ENCODE peak calls at places on chromosome 15, in nine cellular contexts. One of them, this sample, is unnamed.

GRCh38 chr15:62591842-62592838 is 427.1 kb upstream of the C2CD4B start:
- DNase-seq in foreskin fibroblast: peak; percentile 38
- DNase-seq in GM12864: no peak
- DNase-seq in K562: no peak
- DNase-seq in cardiac fibroblast: peak; percentile 38
- DNase-seq in psoas muscle: no peak
- DNase-seq in choroid plexus epithelial cell: peak; percentile 28
- DNase-seq in sigmoid colon: no peak
- DNase-seq in astrocyte of the cerebellum: no peak
- DNase-seq in this sample: no peak

GRCh38 chr15:68797157-68797556 is 23.5 kb downstream of the ANP32A start:
- DNase-seq in GM12864: peak; percentile 59
- DNase-seq in sigmoid colon: no peak
- DNase-seq in K562: no peak
- DNase-seq in foreskin fibroblast: peak; percentile 47
- DNase-seq in astrocyte of the cerebellum: no peak
- DNase-seq in psoas muscle: no peak
- DNase-seq in cardiac fibroblast: no peak
- DNase-seq in choroid plexus epithelial cell: no peak
- DNase-seq in this sample: no peak

GRCh38 chr15:77033417-77033728 is 37.5 kb downstream of the TSPAN3 start:
- DNase-seq in GM12864: no peak
- DNase-seq in sigmoid colon: peak; percentile 57
- DNase-seq in choroid plexus epithelial cell: no peak
- DNase-seq in cardiac fibroblast: no peak
- DNase-seq in psoas muscle: no peak
- DNase-seq in astrocyte of the cerebellum: no peak
- DNase-seq in K562: no peak
- DNase-seq in foreskin fibroblast: no peak
- DNase-seq in this sample: no peak

GRCh38 chr15:32887090-32887489 is 169.3 kb downstream of the GREM1 start:
- DNase-seq in cardiac fibroblast: no peak
- DNase-seq in K562: no peak
- DNase-seq in astrocyte of the cerebellum: no peak
- DNase-seq in choroid plexus epithelial cell: no peak
- DNase-seq in psoas muscle: no peak
- DNase-seq in GM12864: no peak
- DNase-seq in sigmoid colon: no peak
- DNase-seq in foreskin fibroblast: no peak
- DNase-seq in this sample: no peak

GRCh38 chr15:91694829-91695205 is 158.7 kb upstream of the SLCO3A1 start:
- DNase-seq in psoas muscle: peak; percentile 46
- DNase-seq in choroid plexus epithelial cell: no peak
- DNase-seq in foreskin fibroblast: peak; percentile 7
- DNase-seq in K562: no peak
- DNase-seq in sigmoid colon: peak; percentile 85
- DNase-seq in astrocyte of the cerebellum: peak; percentile 19
- DNase-seq in cardiac fibroblast: peak; percentile 69
- DNase-seq in GM12864: no peak
- DNase-seq in this sample: peak; percentile 82

GRCh38 chr15:60179786-60180391 is 175.8 kb downstream of the FOXB1 start:
- DNase-seq in astrocyte of the cerebellum: peak; percentile 40
- DNase-seq in GM12864: peak; percentile 19
- DNase-seq in foreskin fibroblast: peak; percentile 74
- DNase-seq in sigmoid colon: no peak
- DNase-seq in psoas muscle: no peak
- DNase-seq in choroid plexus epithelial cell: peak; percentile 81
- DNase-seq in cardiac fibroblast: peak; percentile 74
- DNase-seq in K562: peak; percentile 28
- DNase-seq in this sample: no peak

GRCh38 chr15:89628301-89628700 is 27.0 kb downstream of the KIF7 start:
- DNase-seq in K562: peak; percentile 4
- DNase-seq in astrocyte of the cerebellum: no peak
- DNase-seq in psoas muscle: no peak
- DNase-seq in sigmoid colon: no peak
- DNase-seq in GM12864: no peak
- DNase-seq in choroid plexus epithelial cell: no peak
- DNase-seq in foreskin fibroblast: no peak
- DNase-seq in cardiac fibroblast: no peak
- DNase-seq in this sample: peak; percentile 80

GRCh38 chr15:31508656-31509055 is 182.0 kb downstream of the KLF13 start:
- DNase-seq in psoas muscle: no peak
- DNase-seq in foreskin fibroblast: no peak
- DNase-seq in GM12864: no peak
- DNase-seq in sigmoid colon: no peak
- DNase-seq in cardiac fibroblast: no peak
- DNase-seq in astrocyte of the cerebellum: no peak
- DNase-seq in choroid plexus epithelial cell: no peak
- DNase-seq in K562: no peak
- DNase-seq in this sample: no peak

GRCh38 chr15:82080774-82081173 is 35.0 kb upstream of the MEX3B start:
- DNase-seq in psoas muscle: no peak
- DNase-seq in cardiac fibroblast: no peak
- DNase-seq in choroid plexus epithelial cell: no peak
- DNase-seq in K562: no peak
- DNase-seq in astrocyte of the cerebellum: no peak
- DNase-seq in sigmoid colon: no peak
- DNase-seq in GM12864: no peak
- DNase-seq in foreskin fibroblast: no peak
- DNase-seq in this sample: no peak

GRCh38 chr15:86034904-86035303 is 44.8 kb upstream of the AGBL1 start:
- DNase-seq in astrocyte of the cerebellum: no peak
- DNase-seq in K562: no peak
- DNase-seq in GM12864: no peak
- DNase-seq in foreskin fibroblast: no peak
- DNase-seq in cardiac fibroblast: no peak
- DNase-seq in choroid plexus epithelial cell: no peak
- DNase-seq in psoas muscle: no peak
- DNase-seq in sigmoid colon: no peak
- DNase-seq in this sample: no peak

GRCh38 chr15:82689147-82689546 is 20.5 kb downstream of the AP3B2 start:
- DNase-seq in foreskin fibroblast: no peak
- DNase-seq in psoas muscle: no peak
- DNase-seq in K562: no peak
- DNase-seq in sigmoid colon: peak; percentile 37
- DNase-seq in choroid plexus epithelial cell: no peak
- DNase-seq in astrocyte of the cerebellum: no peak
- DNase-seq in GM12864: no peak
- DNase-seq in cardiac fibroblast: no peak
- DNase-seq in this sample: no peak

GRCh38 chr15:29631076-29632070 is 190.9 kb downstream of the TJP1 start:
- DNase-seq in cardiac fibroblast: no peak
- DNase-seq in foreskin fibroblast: no peak
- DNase-seq in sigmoid colon: no peak
- DNase-seq in K562: no peak
- DNase-seq in choroid plexus epithelial cell: no peak
- DNase-seq in psoas muscle: no peak
- DNase-seq in GM12864: no peak
- DNase-seq in astrocyte of the cerebellum: peak; percentile 16
- DNase-seq in this sample: no peak

GRCh38 chr15:33968224-33968623 is at the start of gene CHRM5:
- DNase-seq in cardiac fibroblast: no peak
- DNase-seq in choroid plexus epithelial cell: no peak
- DNase-seq in astrocyte of the cerebellum: no peak
- DNase-seq in sigmoid colon: no peak
- DNase-seq in K562: no peak
- DNase-seq in foreskin fibroblast: peak; percentile 7
- DNase-seq in GM12864: no peak
- DNase-seq in psoas muscle: no peak
- DNase-seq in this sample: no peak

GRCh38 chr15:84601555-84601838 is 688 bp downstream of the ZSCAN2 start:
- DNase-seq in psoas muscle: no peak
- DNase-seq in sigmoid colon: no peak
- DNase-seq in astrocyte of the cerebellum: no peak
- DNase-seq in K562: no peak
- DNase-seq in cardiac fibroblast: no peak
- DNase-seq in foreskin fibroblast: no peak
- DNase-seq in GM12864: no peak
- DNase-seq in choroid plexus epithelial cell: no peak
- DNase-seq in this sample: no peak

GRCh38 chr15:84600331-84600686 is 500 bp upstream of the ZSCAN2 start:
- DNase-seq in astrocyte of the cerebellum: peak; percentile 48
- DNase-seq in sigmoid colon: peak; percentile 92
- DNase-seq in psoas muscle: peak; percentile 87
- DNase-seq in K562: peak; percentile 82
- DNase-seq in foreskin fibroblast: peak; percentile 94
- DNase-seq in choroid plexus epithelial cell: peak; percentile 89
- DNase-seq in cardiac fibroblast: peak; percentile 87
- DNase-seq in GM12864: no peak
- DNase-seq in this sample: peak; percentile 91

GRCh38 chr15:84600687-84601554 is at the start of gene ZSCAN2:
- DNase-seq in cardiac fibroblast: peak; percentile 93
- DNase-seq in foreskin fibroblast: peak; percentile 98
- DNase-seq in sigmoid colon: peak; percentile 97
- DNase-seq in astrocyte of the cerebellum: peak; percentile 86
- DNase-seq in psoas muscle: peak; percentile 96
- DNase-seq in choroid plexus epithelial cell: peak; percentile 94
- DNase-seq in K562: peak; percentile 96
- DNase-seq in GM12864: peak; percentile 72
- DNase-seq in this sample: peak; percentile 95

GRCh38 chr15:84598993-84599392 is 1.8 kb upstream of the ZSCAN2 start:
- DNase-seq in foreskin fibroblast: peak; percentile 80
- DNase-seq in GM12864: no peak
- DNase-seq in psoas muscle: no peak
- DNase-seq in astrocyte of the cerebellum: peak; percentile 34
- DNase-seq in sigmoid colon: no peak
- DNase-seq in K562: peak; percentile 81
- DNase-seq in choroid plexus epithelial cell: peak; percentile 84
- DNase-seq in cardiac fibroblast: peak; percentile 75
- DNase-seq in this sample: no peak

GRCh38 chr15:84599906-84600305 is 903 bp upstream of the ZSCAN2 start:
- DNase-seq in psoas muscle: no peak
- DNase-seq in GM12864: no peak
- DNase-seq in K562: no peak
- DNase-seq in foreskin fibroblast: no peak
- DNase-seq in sigmoid colon: peak; percentile 66
- DNase-seq in cardiac fibroblast: no peak
- DNase-seq in choroid plexus epithelial cell: no peak
- DNase-seq in astrocyte of the cerebellum: no peak
- DNase-seq in this sample: no peak
- H3K4me3 ChIP-seq in psoas muscle: peak overlapping the region; percentile 100
- H3K4me3 ChIP-seq in GM12864: no peak overlapping the region
- H3K4me3 ChIP-seq in K562: no peak overlapping the region
- H3K4me3 ChIP-seq in foreskin fibroblast: peak overlapping the region; percentile 78
- H3K4me3 ChIP-seq in sigmoid colon: peak overlapping the region; percentile 91
- H3K4me3 ChIP-seq in cardiac fibroblast: no peak overlapping the region
- H3K4me3 ChIP-seq in choroid plexus epithelial cell: no peak overlapping the region
- H3K4me3 ChIP-seq in astrocyte of the cerebellum: peak overlapping the region; percentile 95
- H3K4me3 ChIP-seq in this sample: no peak overlapping the region

DNA sequence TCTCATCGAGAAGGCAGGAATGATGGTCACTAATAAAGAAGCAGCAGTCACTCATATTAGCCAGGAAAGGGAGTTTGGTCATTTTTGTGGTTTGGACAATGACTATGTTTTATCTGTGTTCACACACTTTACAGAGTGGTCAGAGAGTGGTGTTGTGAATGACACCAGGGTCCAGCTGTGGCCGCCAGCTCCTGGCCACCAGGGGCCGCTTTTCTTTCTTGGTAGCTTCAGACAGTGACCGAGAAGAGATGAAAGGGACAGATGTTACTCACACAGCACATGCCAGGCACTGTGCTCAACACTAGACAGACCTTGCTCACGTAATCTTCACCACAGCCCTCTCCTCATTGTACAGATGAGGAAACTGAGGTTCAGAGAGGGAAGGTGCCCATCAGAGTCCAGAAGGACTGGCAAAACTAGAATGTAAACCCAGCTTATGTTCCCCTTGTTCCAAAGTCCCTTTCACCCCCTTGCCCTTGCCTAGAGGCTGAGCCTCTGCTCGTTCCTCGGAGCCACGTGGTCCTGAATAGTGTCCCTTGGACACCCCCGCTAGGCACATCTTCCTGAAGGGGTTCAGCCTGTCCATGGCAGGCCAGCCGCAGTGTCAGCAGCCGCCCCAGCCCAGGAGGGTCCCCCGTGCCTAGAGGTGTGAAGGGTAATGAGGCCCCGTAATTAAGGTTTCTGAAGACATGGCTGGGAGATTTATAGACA is 55.6 kb downstream of the CYP11A1 start:
- DNase-seq in K562: peak; percentile 85
- DNase-seq in choroid plexus epithelial cell: peak; percentile 36
- DNase-seq in foreskin fibroblast: peak; percentile 56
- DNase-seq in psoas muscle: no peak
- DNase-seq in astrocyte of the cerebellum: no peak
- DNase-seq in sigmoid colon: no peak
- DNase-seq in cardiac fibroblast: peak; percentile 24
- DNase-seq in GM12864: no peak
- DNase-seq in this sample: no peak
- TF ChIP-seq CTCF in K562: peak; percentile 80
- TF ChIP-seq CTCF in choroid plexus epithelial cell: peak; percentile 74
- TF ChIP-seq CTCF in foreskin fibroblast: peak; percentile 64
- TF ChIP-seq CTCF in psoas muscle: peak; percentile 34
- TF ChIP-seq CTCF in astrocyte of the cerebellum: peak; percentile 76
- TF ChIP-seq CTCF in sigmoid colon: no peak
- TF ChIP-seq CTCF in cardiac fibroblast: peak; percentile 77
- TF ChIP-seq CTCF in GM12864: peak; percentile 47
- TF ChIP-seq CTCF in this sample: no peak

GRCh38 chr15:53115563-53115962 is 325.4 kb upstream of the ONECUT1 start:
- DNase-seq in psoas muscle: no peak
- DNase-seq in cardiac fibroblast: no peak
- DNase-seq in foreskin fibroblast: no peak
- DNase-seq in astrocyte of the cerebellum: no peak
- DNase-seq in K562: no peak
- DNase-seq in GM12864: no peak
- DNase-seq in choroid plexus epithelial cell: no peak
- DNase-seq in sigmoid colon: no peak
- DNase-seq in this sample: no peak

GRCh38 chr15:53110999-53111398 is 320.9 kb upstream of the ONECUT1 start:
- DNase-seq in choroid plexus epithelial cell: no peak
- DNase-seq in foreskin fibroblast: no peak
- DNase-seq in sigmoid colon: no peak
- DNase-seq in K562: no peak
- DNase-seq in GM12864: no peak
- DNase-seq in cardiac fibroblast: no peak
- DNase-seq in psoas muscle: no peak
- DNase-seq in astrocyte of the cerebellum: no peak
- DNase-seq in this sample: no peak

GRCh38 chr15:53116169-53116568 is 326.0 kb upstream of the ONECUT1 start:
- DNase-seq in astrocyte of the cerebellum: no peak
- DNase-seq in choroid plexus epithelial cell: no peak
- DNase-seq in cardiac fibroblast: no peak
- DNase-seq in foreskin fibroblast: no peak
- DNase-seq in K562: no peak
- DNase-seq in psoas muscle: no peak
- DNase-seq in GM12864: no peak
- DNase-seq in sigmoid colon: no peak
- DNase-seq in this sample: no peak

GRCh38 chr15:53114960-53115359 is 324.8 kb upstream of the ONECUT1 start:
- DNase-seq in cardiac fibroblast: no peak
- DNase-seq in foreskin fibroblast: no peak
- DNase-seq in GM12864: no peak
- DNase-seq in sigmoid colon: no peak
- DNase-seq in astrocyte of the cerebellum: no peak
- DNase-seq in choroid plexus epithelial cell: no peak
- DNase-seq in psoas muscle: no peak
- DNase-seq in K562: no peak
- DNase-seq in this sample: no peak
- H3K4me3 ChIP-seq in cardiac fibroblast: no peak overlapping the region
- H3K4me3 ChIP-seq in foreskin fibroblast: no peak overlapping the region
- H3K4me3 ChIP-seq in GM12864: no peak overlapping the region
- H3K4me3 ChIP-seq in sigmoid colon: no peak overlapping the region
- H3K4me3 ChIP-seq in astrocyte of the cerebellum: no peak overlapping the region
- H3K4me3 ChIP-seq in choroid plexus epithelial cell: no peak overlapping the region
- H3K4me3 ChIP-seq in psoas muscle: no peak overlapping the region
- H3K4me3 ChIP-seq in K562: no peak overlapping the region
- H3K4me3 ChIP-seq in this sample: no peak overlapping the region

GRCh38 chr15:67180514-67181191 is 73.8 kb downstream of the AAGAB start:
- DNase-seq in sigmoid colon: no peak
- DNase-seq in K562: no peak
- DNase-seq in cardiac fibroblast: no peak
- DNase-seq in astrocyte of the cerebellum: no peak
- DNase-seq in psoas muscle: no peak
- DNase-seq in GM12864: no peak
- DNase-seq in choroid plexus epithelial cell: no peak
- DNase-seq in foreskin fibroblast: no peak
- DNase-seq in this sample: no peak
- TF ChIP-seq CTCF in sigmoid colon: no peak
- TF ChIP-seq CTCF in K562: no peak
- TF ChIP-seq CTCF in cardiac fibroblast: no peak
- TF ChIP-seq CTCF in astrocyte of the cerebellum: peak; percentile 11
- TF ChIP-seq CTCF in psoas muscle: no peak
- TF ChIP-seq CTCF in GM12864: no peak
- TF ChIP-seq CTCF in choroid plexus epithelial cell: peak; percentile 26
- TF ChIP-seq CTCF in foreskin fibroblast: no peak
- TF ChIP-seq CTCF in this sample: no peak

This sample was measured in lower leg skin.